ENCODE peak calls at places on chromosomes 5 and 9, in four cellular contexts. P is CD4-positive, alpha-beta T cell; B is uterus; F is body of pancreas. X is an unnamed sample.

GRCh38 chr5:37889612-37890317 is 49.9 kb upstream of the GDNF start:
- DNase-seq in P (no peak), B (no peak), F (no peak), X (no peak)

GRCh38 chr9:112665347-112665746 is 52.6 kb downstream of the INIP start:
- DNase-seq in P (no peak), B (no peak), F (no peak), X (peak)

GRCh38 chr9:13898957-13899356 is 415.0 kb downstream of the NFIB start:
- DNase-seq in P (no peak), B (no peak), F (no peak), X (no peak)

GRCh38 chr9:104608336-104608735 is 2.9 kb upstream of the OR13C2 start:
- DNase-seq in P (no peak), B (no peak), F (no peak), X (no peak)

GRCh38 chr9:32384002-32384363 is 460 bp upstream of the ACO1 start:
- DNase-seq in P (no peak), B (no peak), F (no peak), X (peak)

GRCh38 chr5:73499187-73499586 is 945 bp downstream of the BTF3 start:
- DNase-seq in P (no peak), B (no peak), F (no peak), X (no peak)

GRCh38 chr5:163504091-163504931 is 1.1 kb upstream of the MAT2B start:
- DNase-seq in P (peak), B (peak), F (peak), X (peak)

GRCh38 chr5:44388504-44389409 is 463 bp downstream of the FGF10 start:
- DNase-seq in P (no peak), B (peak), F (peak), X (no peak)

GRCh38 chr5:172931001-172931536 is 28.2 kb upstream of the RPL26L1 start:
- DNase-seq in P (no peak), B (no peak), F (no peak), X (no peak)

GRCh38 chr5:150510460-150511263 is 2.7 kb downstream of the NDST1 start:
- DNase-seq in P (no peak), B (no peak), F (peak), X (peak)

GRCh38 chr5:150512368-150512747 is 4.4 kb downstream of the NDST1 start:
- DNase-seq in P (no peak), B (peak), F (peak), X (peak)

GRCh38 chr5:150513375-150514309 is 5.7 kb downstream of the NDST1 start:
- DNase-seq in P (no peak), B (no peak), F (no peak), X (no peak)

GRCh38 chr5:150509992-150510391 is 2.1 kb downstream of the NDST1 start:
- DNase-seq in P (no peak), B (no peak), F (no peak), X (no peak)

DNA sequence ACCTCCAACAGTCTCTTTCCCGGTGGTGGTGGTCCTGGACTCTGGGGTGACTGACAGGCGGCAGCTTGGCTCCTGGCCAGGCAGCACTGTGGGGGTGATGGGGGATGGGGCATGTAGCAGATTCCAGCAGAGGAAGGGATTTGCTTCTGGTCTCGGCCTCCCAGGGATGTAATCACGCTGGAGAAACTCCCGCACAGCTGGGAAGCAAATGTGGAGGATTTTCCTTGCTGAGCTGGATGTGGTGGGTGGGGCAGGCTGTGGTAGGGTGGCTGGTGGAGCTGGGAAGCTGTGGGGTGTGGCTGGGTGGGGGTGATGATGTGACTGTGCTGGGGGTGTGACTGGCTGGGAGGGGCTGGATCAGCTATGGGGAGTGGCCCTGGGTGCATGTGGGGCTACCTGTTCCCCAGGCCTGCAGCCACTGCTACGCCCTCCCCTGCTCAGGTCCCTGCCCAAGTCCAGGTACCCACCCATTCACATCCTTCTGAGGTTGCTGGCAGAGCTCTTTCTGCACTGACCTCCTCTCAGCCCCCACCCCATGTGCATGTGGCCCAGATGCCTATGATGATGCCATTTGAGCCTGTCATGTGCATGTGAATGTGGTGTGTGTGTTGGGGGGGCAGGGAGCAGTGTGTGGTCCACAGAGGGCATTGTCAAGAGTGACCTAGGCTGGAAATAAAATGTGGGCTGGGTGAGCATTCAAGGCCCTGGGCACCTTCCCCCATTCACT is 3.9 kb downstream of the NDST1 start:
- DNase-seq in P (no peak), B (peak), F (no peak), X (peak)
- H3K27ac ChIP-seq in P (no peak), B (peak), F (peak), X (peak)

GRCh38 chr5:170662966-170663365 is 120.6 kb upstream of the GABRP start:
- DNase-seq in P (no peak), B (no peak), F (no peak), X (no peak)
- H3K27ac ChIP-seq in P (no peak), B (no peak), F (no peak), X (no peak)

GRCh38 chr9:121744002-121744686 is 92.7 kb downstream of the DAB2IP start:
- DNase-seq in P (no peak), B (peak), F (peak), X (peak)

GRCh38 chr9:121744687-121745395 is 93.4 kb downstream of the DAB2IP start:
- DNase-seq in P (no peak), B (no peak), F (no peak), X (peak)

GRCh38 chr9:121743441-121744001 is 92.1 kb downstream of the DAB2IP start:
- DNase-seq in P (no peak), B (peak), F (peak), X (peak)

GRCh38 chr9:121741198-121741918 is 89.9 kb downstream of the DAB2IP start:
- DNase-seq in P (no peak), B (no peak), F (no peak), X (no peak)

DNA sequence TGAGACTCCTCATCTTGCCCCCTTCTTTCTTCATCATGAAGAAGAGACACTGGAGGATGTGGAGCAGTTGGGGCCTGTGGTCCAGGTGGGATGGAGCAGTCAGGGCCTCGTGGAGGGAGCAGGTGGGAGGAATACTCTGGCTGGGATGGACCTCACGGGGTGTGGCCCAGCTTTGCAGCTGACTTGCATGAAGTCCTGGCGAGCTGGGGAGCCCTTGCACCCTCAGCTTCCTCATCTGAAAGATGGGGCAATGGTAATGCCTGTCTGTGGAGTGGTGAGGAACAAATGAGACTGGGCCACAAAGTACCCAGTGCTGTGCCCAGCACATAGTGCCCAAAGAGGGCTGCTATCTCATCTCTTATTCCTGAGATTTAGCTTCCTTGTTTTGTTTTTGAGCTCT is 91.5 kb downstream of the DAB2IP start:
- DNase-seq in P (no peak), B (no peak), F (no peak), X (peak)
- H3K27ac ChIP-seq in P (no peak), B (peak), F (peak), X (peak)

GRCh38 chr9:72633966-72634365 is 112.6 kb downstream of the TMC1 start:
- DNase-seq in P (no peak), B (no peak), F (no peak), X (no peak)
- H3K27ac ChIP-seq in P (no peak), B (no peak), F (no peak), X (no peak)

DNA sequence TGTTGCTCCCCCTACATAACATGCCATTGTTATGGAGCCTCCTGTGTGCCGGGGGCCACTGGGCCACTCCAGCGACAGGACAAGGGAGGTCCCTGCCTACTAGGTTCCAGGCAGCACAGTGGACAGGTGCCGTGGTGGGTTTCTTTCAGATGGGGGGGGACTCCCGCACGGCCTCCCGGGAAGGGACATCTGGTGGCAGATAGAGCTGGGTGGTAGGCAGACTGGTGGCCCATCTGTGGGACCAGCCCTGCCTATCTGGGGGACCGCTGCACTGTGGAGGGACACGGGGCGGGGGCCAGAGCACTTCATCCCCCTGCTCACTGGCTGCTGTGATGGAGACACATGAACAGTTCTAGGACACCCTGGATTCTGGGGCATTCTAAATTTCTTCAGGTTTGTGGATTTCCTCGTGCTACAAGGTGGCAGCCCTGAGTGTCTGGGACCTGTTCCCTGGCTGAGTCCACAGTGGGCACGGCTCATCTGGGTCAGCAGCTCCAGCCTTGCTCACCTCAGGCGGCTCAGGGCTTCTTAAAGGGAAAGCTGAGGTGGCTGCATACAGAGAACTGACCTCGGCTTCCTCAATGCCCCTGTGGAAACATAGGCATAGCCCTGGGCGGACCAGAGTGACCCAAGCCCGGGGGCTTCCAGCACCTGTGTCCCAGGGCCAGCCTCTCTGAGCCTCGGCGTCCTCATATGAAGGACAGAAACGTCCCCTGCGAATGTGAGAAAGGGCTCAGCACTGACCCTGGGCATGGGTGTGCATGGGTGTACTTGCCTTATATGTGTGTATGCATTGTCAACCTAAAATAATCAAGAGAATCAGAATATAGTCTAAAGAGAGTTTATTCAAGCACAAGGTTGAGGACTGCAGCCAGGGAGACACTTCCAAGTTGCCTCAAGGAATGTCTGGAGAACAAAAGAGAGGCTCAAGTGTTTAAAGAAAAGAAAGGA is 22.5 kb downstream of the FGD3 start:
- DNase-seq in P (no peak), B (no peak), F (no peak), X (no peak)
- H3K27ac ChIP-seq in P (peak), B (no peak), F (no peak), X (no peak)

GRCh38 chr9:92637331-92637730 is 32.6 kb downstream of the IPPK start:
- DNase-seq in P (no peak), B (peak), F (no peak), X (no peak)

GRCh38 chr9:92635760-92636159 is 34.2 kb downstream of the IPPK start:
- DNase-seq in P (no peak), B (peak), F (no peak), X (no peak)

GRCh38 chr9:92634712-92635605 is 35.0 kb downstream of the IPPK start:
- DNase-seq in P (peak), B (peak), F (peak), X (peak)

GRCh38 chr9:92637886-92638620 is 31.9 kb downstream of the IPPK start:
- DNase-seq in P (no peak), B (peak), F (no peak), X (no peak)

GRCh38 chr9:92636627-92637026 is 33.3 kb downstream of the IPPK start:
- DNase-seq in P (no peak), B (peak), F (no peak), X (no peak)
- H3K27ac ChIP-seq in P (no peak), B (no peak), F (no peak), X (no peak)

X was measured in small intestine.